ENCODE peak calls at places on chromosome 2, in four cellular contexts. G is prostate gland, J is lower lobe of right lung, N is OCI-LY7. T is an unnamed sample.

GRCh38 chr2:189412330-189412953 is 28.8 kb upstream of the WDR75 start:
- DNase-seq in G (no peak), J (no peak), N (peak; percentile 39), T (no peak)

GRCh38 chr2:46632349-46632748 is 153.0 kb downstream of the TMEM247 start:
- DNase-seq in G (no peak), J (no peak), N (peak; percentile 46), T (no peak)

GRCh38 chr2:48120759-48121242 is 214.5 kb upstream of the FBXO11 start:
- DNase-seq in G (no peak), J (no peak), N (no peak), T (no peak)

GRCh38 chr2:181036848-181037603 is 56.6 kb downstream of the UBE2E3 start:
- DNase-seq in G (no peak), J (no peak), N (no peak), T (no peak)

GRCh38 chr2:133993160-133993559 is 260.7 kb upstream of the MGAT5 start:
- DNase-seq in G (no peak), J (no peak), N (no peak), T (no peak)

GRCh38 chr2:69995511-69995910 is 34.1 kb upstream of the ASPRV1 start:
- DNase-seq in G (no peak), J (no peak), N (no peak), T (peak; percentile 17)

GRCh38 chr2:96330407-96330806 is 5.2 kb upstream of the NCAPH start:
- DNase-seq in G (peak; percentile 67), J (no peak), N (no peak), T (no peak)

GRCh38 chr2:75476778-75477177 is 84.0 kb downstream of the EVA1A start:
- DNase-seq in G (no peak), J (no peak), N (no peak), T (no peak)

GRCh38 chr2:45879406-45879805 is 227.9 kb downstream of the PRKCE start:
- DNase-seq in G (no peak), J (peak; percentile 52), N (no peak), T (no peak)

GRCh38 chr2:25420820-25421237 is 79.1 kb upstream of the DNMT3A start:
- DNase-seq in G (no peak), J (no peak), N (peak; percentile 71), T (no peak)

GRCh38 chr2:19632327-19633040 is 269.3 kb downstream of the TTC32 start:
- DNase-seq in G (peak; percentile 19), J (no peak), N (no peak), T (no peak)

GRCh38 chr2:30771200-30771599 is 36.0 kb downstream of the CAPN13 start:
- DNase-seq in G (no peak), J (no peak), N (no peak), T (no peak)

DNA sequence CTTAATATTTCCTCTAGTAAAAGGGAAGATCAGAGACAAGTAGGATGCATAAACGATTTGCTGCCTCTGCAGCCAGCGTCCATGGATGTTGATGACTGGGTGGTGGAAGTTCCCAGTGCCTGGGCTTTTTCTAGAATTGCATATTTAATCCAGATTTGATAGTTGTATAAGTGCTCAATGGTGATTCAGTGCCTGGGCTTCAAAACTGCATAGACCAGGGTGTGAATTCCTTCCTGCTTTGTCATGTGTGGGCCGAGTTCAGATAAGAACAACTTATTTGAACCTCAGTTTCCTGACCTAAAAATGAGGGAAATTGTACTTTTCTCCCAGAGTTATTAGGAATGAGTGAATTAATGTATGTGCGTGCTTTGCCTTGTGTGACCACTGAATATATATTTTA is 154.6 kb downstream of the WDSUB1 start:
- DNase-seq in G (no peak), J (no peak), N (no peak), T (no peak)
- H3K27ac ChIP-seq in G (no peak overlapping the region), J (no peak overlapping the region), N (no peak overlapping the region), T (peak overlapping the region; percentile 32)

GRCh38 chr2:233088598-233089345 is 28.6 kb downstream of the INPP5D start:
- DNase-seq in G (no peak), J (no peak), N (no peak), T (no peak)
- H3K4me1 ChIP-seq in G (no peaks in the 10 kb centered on the region), J (peaks cover 58% of the 10 kb centered on the region), N (peaks cover 77% of the 10 kb centered on the region), T (no peaks in the 10 kb centered on the region)

GRCh38 chr2:227932001-227932400 is 60.6 kb downstream of the DAW1 start:
- DNase-seq in G (no peak), J (no peak), N (no peak), T (no peak)

GRCh38 chr2:227933891-227934290 is 62.5 kb downstream of the DAW1 start:
- DNase-seq in G (no peak), J (no peak), N (no peak), T (no peak)

GRCh38 chr2:227932403-227932802 is 61.0 kb downstream of the DAW1 start:
- DNase-seq in G (no peak), J (no peak), N (no peak), T (no peak)
- TF ChIP-seq CTCF in G (no peak), J (no peak), N (peak; percentile 29), T (peak; percentile 44)

GRCh38 chr2:100812573-100812972 is 7.4 kb upstream of the NPAS2 start:
- DNase-seq in G (no peak), J (no peak), N (no peak), T (no peak)
- H3K27ac ChIP-seq in G (no peak overlapping the region), J (no peak overlapping the region), N (no peak overlapping the region), T (no peak overlapping the region)

DNA sequence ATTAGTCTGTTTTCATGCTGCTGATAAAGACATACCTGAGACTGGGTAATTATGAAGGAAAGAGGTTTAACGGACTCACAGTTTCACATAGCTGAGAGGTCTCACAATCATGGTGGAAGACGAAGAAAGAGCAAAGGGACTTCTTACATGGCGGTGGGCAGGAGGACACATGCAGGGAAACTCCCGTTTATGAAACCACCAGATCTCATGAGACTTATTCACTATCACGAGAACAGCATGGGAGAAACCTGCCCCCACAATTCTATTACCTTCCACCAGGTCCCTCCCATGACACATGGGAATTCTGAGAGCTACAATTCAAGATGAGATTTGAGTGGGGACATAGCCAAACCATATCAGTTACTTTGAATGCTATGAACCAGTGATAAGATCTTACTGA is 44.1 kb downstream of the SCTR start:
- DNase-seq in G (no peak), J (no peak), N (no peak), T (peak; percentile 2)
- H3K4me1 ChIP-seq in G (no peaks in the 10 kb centered on the region), J (peaks cover 34% of the 10 kb centered on the region), N (peaks cover 3% of the 10 kb centered on the region), T (no peaks in the 10 kb centered on the region)

DNA sequence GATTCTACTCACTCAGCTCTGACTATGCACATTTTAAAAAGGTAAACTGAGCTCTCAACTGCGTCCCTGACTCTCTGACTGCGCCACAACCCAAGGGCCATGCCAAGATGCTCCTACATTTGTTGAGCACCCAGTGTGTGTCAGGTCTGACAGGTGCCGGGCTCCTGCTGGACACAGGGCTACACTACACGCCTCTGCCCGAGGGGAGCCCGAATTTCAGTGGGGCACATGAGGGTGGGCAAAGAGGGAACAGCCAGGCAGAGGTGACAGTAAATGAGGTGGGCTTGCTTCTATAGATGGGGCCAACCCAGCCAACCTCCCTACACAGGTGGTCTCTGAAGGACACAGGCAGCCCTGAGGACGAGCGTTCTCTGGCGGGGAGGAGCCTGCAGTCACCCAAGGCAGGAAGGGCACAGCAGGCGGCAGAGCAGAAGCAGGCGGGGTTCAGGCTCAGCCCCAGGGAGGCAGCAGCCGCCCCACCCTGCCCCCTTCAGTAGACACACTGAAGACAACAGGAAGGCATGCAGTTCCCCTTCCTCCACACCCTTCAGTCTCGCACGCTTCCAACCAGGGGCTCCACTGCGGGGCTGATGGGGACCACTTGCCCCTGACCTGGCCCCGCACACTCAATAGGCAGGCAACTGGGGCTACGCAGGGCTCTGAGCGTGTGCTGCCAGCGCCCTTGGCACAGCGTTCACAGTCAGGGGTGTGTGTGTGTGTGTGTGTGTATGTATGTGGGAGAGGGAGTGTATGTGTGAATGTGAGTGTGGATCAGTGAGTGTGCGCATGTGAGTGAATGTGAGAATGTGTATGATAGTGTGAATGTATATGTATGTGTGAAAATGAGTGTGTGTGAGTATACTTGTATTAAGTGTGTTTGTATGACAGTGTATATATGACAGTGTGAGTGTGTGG is 98.4 kb downstream of the UXS1 start:
- DNase-seq in G (no peak), J (no peak), N (no peak), T (no peak)
- TF ChIP-seq CTCF in G (no peak), J (no peak), N (no peak), T (no peak)

DNA sequence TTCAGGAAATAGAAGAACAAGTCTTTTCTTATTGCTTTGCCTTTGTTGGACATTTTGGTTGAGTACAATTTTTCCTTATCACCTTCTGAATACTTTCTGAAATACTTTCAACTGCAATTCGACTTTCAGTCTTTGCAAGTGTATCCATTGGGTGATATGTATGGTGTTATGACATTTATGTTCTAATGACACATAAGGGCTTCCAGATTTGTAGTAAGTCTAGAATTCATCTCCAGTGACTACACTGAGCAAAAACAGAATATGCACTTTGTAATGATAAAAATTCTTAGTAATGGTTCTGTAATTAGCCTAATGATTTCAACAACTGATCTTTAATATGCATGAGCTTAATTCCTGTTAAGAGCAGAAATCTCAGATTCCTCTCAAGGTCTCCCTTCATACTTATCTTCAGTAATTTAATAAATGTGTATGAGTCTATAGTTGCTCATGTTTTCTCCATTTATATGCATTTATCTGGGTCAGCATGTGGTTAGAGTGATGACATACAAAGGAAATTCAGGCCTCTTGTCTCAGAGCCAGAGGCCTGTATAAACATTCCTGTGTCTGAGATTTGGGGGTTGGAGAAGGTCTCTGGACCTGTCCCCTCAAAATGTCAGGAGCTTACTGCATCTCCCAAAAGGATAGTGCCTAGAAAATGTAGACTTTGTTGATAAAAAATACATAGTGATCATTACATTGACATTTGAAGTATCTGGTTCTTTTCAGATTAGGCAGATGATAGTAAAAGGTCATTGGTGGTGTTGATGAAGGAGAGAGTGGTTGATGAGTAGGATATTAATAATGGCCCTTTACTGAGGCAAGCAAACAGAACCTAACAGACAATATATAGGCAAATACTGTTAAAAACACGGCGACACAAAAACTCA is 114.9 kb downstream of the QPCT start:
- DNase-seq in G (no peak), J (no peak), N (no peak), T (no peak)
- H3K27ac ChIP-seq in G (no peak overlapping the region), J (peak overlapping the region; percentile 59), N (no peak overlapping the region), T (peak overlapping the region; percentile 28)

GRCh38 chr2:168702579-168702978 is 99.9 kb upstream of the NOSTRIN start:
- DNase-seq in G (no peak), J (no peak), N (no peak), T (no peak)
- H3K4me1 ChIP-seq in G (no peaks in the 10 kb centered on the region), J (no peaks in the 10 kb centered on the region), N (no peaks in the 10 kb centered on the region), T (no peaks in the 10 kb centered on the region)

GRCh38 chr2:116820986-116821385 is 993.5 kb upstream of the DDX18 start:
- DNase-seq in G (no peak), J (no peak), N (no peak), T (no peak)

GRCh38 chr2:116819355-116819754 is 995.1 kb upstream of the DDX18 start:
- DNase-seq in G (no peak), J (no peak), N (no peak), T (no peak)
- TF ChIP-seq CTCF in G (no peak), J (no peak), N (peak; percentile 38), T (peak; percentile 13)

T was measured in RWPE2.